ENCODE peak calls at places on chromosomes 7 and 10, in six cellular contexts. A is stimulated activated CD4-positive, alpha-beta T cell treated with anti-CD3 and anti-CD28 coated beads, Interleukin-2, amount 100 ng/mL, for 48 hours; U is EH; R is NCI-H1417; T is smooth muscle cell of the brain vasculature; F is neural crest cell. P is an unnamed sample.

GRCh38 chr10:17115683-17116082 is 13.9 kb downstream of the CUBN start:
- DNase-seq in A (no peak), U (peak), R (no peak), T (no peak), F (no peak), P (no peak)

GRCh38 chr7:142873281-142873784 is 12.2 kb downstream of the TRPV6 start:
- DNase-seq in A (peak), U (peak), R (no peak), T (no peak), F (no peak), P (no peak)

GRCh38 chr7:106223156-106223555 is 61.6 kb downstream of the NAMPT start:
- DNase-seq in A (no peak), U (no peak), R (peak), T (no peak), F (no peak), P (no peak)

GRCh38 chr7:79692015-79692414 is 238.5 kb upstream of the MAGI2 start:
- DNase-seq in A (no peak), U (peak), R (no peak), T (no peak), F (no peak), P (no peak)

GRCh38 chr10:86711957-86712708 is 43.8 kb downstream of the LDB3 start:
- DNase-seq in A (peak), U (peak), R (peak), T (no peak), F (peak), P (peak)

GRCh38 chr10:122112021-122112616 is 123.2 kb downstream of the TACC2 start:
- DNase-seq in A (no peak), U (peak), R (no peak), T (no peak), F (no peak), P (no peak)

GRCh38 chr7:2730846-2731770 is 43.1 kb downstream of the AMZ1 start:
- DNase-seq in A (no peak), U (no peak), R (no peak), T (no peak), F (no peak), P (no peak)

GRCh38 chr7:16484453-16485158 is 19.1 kb upstream of the SOSTDC1 start:
- DNase-seq in A (no peak), U (no peak), R (no peak), T (no peak), F (no peak), P (no peak)

GRCh38 chr10:115818015-115818414 is 455.0 kb downstream of the GFRA1 start:
- DNase-seq in A (no peak), U (peak), R (no peak), T (no peak), F (no peak), P (no peak)

GRCh38 chr10:97001183-97001991 is 169.3 kb downstream of the LCOR start:
- DNase-seq in A (no peak), U (no peak), R (no peak), T (no peak), F (no peak), P (no peak)

GRCh38 chr10:77756319-77757232 is 119.0 kb upstream of the KCNMA1 start:
- DNase-seq in A (peak), U (peak), R (peak), T (peak), F (peak), P (no peak)

GRCh38 chr10:128102480-128103228 is 23.6 kb downstream of the MKI67 start:
- DNase-seq in A (no peak), U (no peak), R (no peak), T (no peak), F (no peak), P (no peak)

GRCh38 chr7:142804715-142805114 is 33.9 kb downstream of the PRSS2 start:
- DNase-seq in A (no peak), U (no peak), R (no peak), T (no peak), F (no peak), P (no peak)

GRCh38 chr7:19177269-19177668 is 32.0 kb upstream of the FERD3L start:
- DNase-seq in A (no peak), U (no peak), R (no peak), T (no peak), F (no peak), P (no peak)

GRCh38 chr7:131899271-131900030 is 343.0 kb upstream of the PODXL start:
- DNase-seq in A (no peak), U (no peak), R (no peak), T (no peak), F (no peak), P (no peak)

GRCh38 chr10:117241541-117242462 is 888 bp downstream of the SLC18A2 start:
- DNase-seq in A (no peak), U (peak), R (peak), T (no peak), F (no peak), P (no peak)

GRCh38 chr10:104259456-104259855 is 4.8 kb downstream of the GSTO1 start:
- DNase-seq in A (no peak), U (no peak), R (no peak), T (no peak), F (no peak), P (no peak)

GRCh38 chr10:124415210-124415609 is 3.5 kb downstream of the OAT start:
- DNase-seq in A (no peak), U (no peak), R (no peak), T (no peak), F (no peak), P (no peak)

GRCh38 chr10:124566981-124567835 is 105.6 kb downstream of the LHPP start:
- DNase-seq in A (no peak), U (no peak), R (no peak), T (no peak), F (no peak), P (no peak)

GRCh38 chr7:3008386-3008785 is 35.3 kb downstream of the CARD11 start:
- DNase-seq in A (no peak), U (no peak), R (no peak), T (no peak), F (no peak), P (no peak)

GRCh38 chr10:14751576-14752330 is 22.9 kb downstream of the FAM107B start:
- DNase-seq in A (no peak), U (peak), R (no peak), T (peak), F (no peak), P (no peak)

GRCh38 chr7:50653116-50653854 is 88.1 kb upstream of the DDC start:
- DNase-seq in A (no peak), U (peak), R (no peak), T (no peak), F (no peak), P (no peak)

GRCh38 chr10:113960617-113961260 is 82.9 kb upstream of the ADRB1 start:
- DNase-seq in A (no peak), U (peak), R (peak), T (no peak), F (no peak), P (no peak)

GRCh38 chr10:48463318-48464003 is 141.4 kb downstream of the ARHGAP22 start:
- DNase-seq in A (no peak), U (peak), R (no peak), T (no peak), F (no peak), P (no peak)

GRCh38 chr7:122438001-122438400 is 133.5 kb upstream of the FEZF1 start:
- DNase-seq in A (no peak), U (no peak), R (no peak), T (no peak), F (no peak), P (no peak)